ENCODE peak calls at places on chromosomes 1 and 21, in ten cellular contexts. E, P, B, F, G, J, Y, A, C and S are unnamed samples.

GRCh38 chr1:242139437-242139836 is 140.5 kb upstream of the MAP1LC3C start:
- DNase-seq in E (no peak), P (no peak), B (no peak), F (no peak), G (no peak), J (no peak), Y (no peak), A (no peak), C (no peak), S (no peak)

GRCh38 chr21:26813426-26813998 is 31.7 kb downstream of the ADAMTS1 start:
- DNase-seq in E (no peak), P (no peak), B (no peak), F (no peak), G (no peak), J (no peak), Y (no peak), A (no peak), C (no peak), S (no peak)

GRCh38 chr1:59505596-59506028 is 208.7 kb downstream of the FGGY start:
- DNase-seq in E (no peak), P (no peak), B (no peak), F (no peak), G (peak), J (no peak), Y (no peak), A (no peak), C (peak), S (no peak)

GRCh38 chr1:155086182-155086741 is 7.6 kb downstream of the EFNA3 start:
- DNase-seq in E (peak), P (peak), B (no peak), F (peak), G (peak), J (peak), Y (peak), A (peak), C (peak), S (no peak)

GRCh38 chr1:39861003-39861402 is 22.3 kb downstream of the TRIT1 start:
- DNase-seq in E (no peak), P (no peak), B (no peak), F (no peak), G (no peak), J (no peak), Y (no peak), A (no peak), C (no peak), S (no peak)

GRCh38 chr1:240152611-240153297 is 61.1 kb downstream of the FMN2 start:
- DNase-seq in E (no peak), P (no peak), B (no peak), F (peak), G (no peak), J (no peak), Y (no peak), A (no peak), C (peak), S (no peak)

GRCh38 chr1:111568160-111568559 is 51.4 kb upstream of the RAP1A start:
- DNase-seq in E (no peak), P (no peak), B (no peak), F (no peak), G (no peak), J (no peak), Y (no peak), A (no peak), C (no peak), S (no peak)

GRCh38 chr1:40703316-40703715 is 11.8 kb downstream of the NFYC start:
- DNase-seq in E (no peak), P (no peak), B (no peak), F (peak), G (no peak), J (no peak), Y (no peak), A (peak), C (peak), S (no peak)

GRCh38 chr1:202711949-202712635 is 1.8 kb upstream of the SYT2 start:
- DNase-seq in E (no peak), P (no peak), B (no peak), F (no peak), G (no peak), J (no peak), Y (no peak), A (no peak), C (no peak), S (no peak)

GRCh38 chr1:156180471-156180870 is 13.4 kb upstream of the SLC25A44 start:
- DNase-seq in E (no peak), P (no peak), B (no peak), F (no peak), G (no peak), J (no peak), Y (no peak), A (no peak), C (no peak), S (no peak)

GRCh38 chr1:58783090-58783992 is 506 bp downstream of the JUN start:
- DNase-seq in E (peak), P (peak), B (no peak), F (peak), G (peak), J (peak), Y (peak), A (peak), C (peak), S (no peak)

GRCh38 chr1:230857077-230857476 is 11.2 kb downstream of the C1orf198 start:
- DNase-seq in E (no peak), P (no peak), B (no peak), F (no peak), G (no peak), J (no peak), Y (no peak), A (peak), C (no peak), S (no peak)

GRCh38 chr1:67685558-67686271 is 714 bp downstream of the GADD45A start:
- DNase-seq in E (peak), P (peak), B (no peak), F (peak), G (no peak), J (no peak), Y (peak), A (peak), C (peak), S (no peak)

GRCh38 chr1:186214816-186215215 is 160.2 kb downstream of the TPR start:
- DNase-seq in E (no peak), P (no peak), B (no peak), F (no peak), G (no peak), J (no peak), Y (no peak), A (no peak), C (no peak), S (no peak)

GRCh38 chr1:36486436-36487335 is 4.0 kb upstream of the CSF3R start:
- DNase-seq in E (no peak), P (no peak), B (no peak), F (no peak), G (no peak), J (no peak), Y (peak), A (peak), C (peak), S (no peak)

GRCh38 chr1:100290291-100290690 is 24.3 kb downstream of the RTCA start:
- DNase-seq in E (no peak), P (no peak), B (no peak), F (no peak), G (no peak), J (no peak), Y (no peak), A (peak), C (peak), S (no peak)

GRCh38 chr1:239814306-239814881 is 277.3 kb upstream of the FMN2 start:
- DNase-seq in E (peak), P (peak), B (peak), F (peak), G (no peak), J (peak), Y (no peak), A (peak), C (peak), S (no peak)

GRCh38 chr1:115593365-115594259 is 48.2 kb upstream of the VANGL1 start:
- DNase-seq in E (no peak), P (no peak), B (no peak), F (no peak), G (no peak), J (no peak), Y (no peak), A (no peak), C (no peak), S (no peak)